ENCODE peak calls at places on chromosomes 7 and 10, in four cellular contexts. K, B, S and F are unnamed samples.

GRCh38 chr7:54546986-54547314 is 4.8 kb downstream of the VSTM2A start:
- DNase-seq in K (no peak), B (no peak), S (no peak), F (no peak)

GRCh38 chr7:151426486-151426905 is 13.4 kb downstream of the CRYGN start:
- DNase-seq in K (peak), B (peak), S (no peak), F (peak)

GRCh38 chr10:51425431-51425830 is 274.0 kb downstream of the CSTF2T start:
- DNase-seq in K (no peak), B (peak), S (no peak), F (no peak)

GRCh38 chr7:132255898-132256297 is 320.4 kb downstream of the PLXNA4 start:
- DNase-seq in K (no peak), B (no peak), S (no peak), F (no peak)

GRCh38 chr10:88289342-88289741 is 293.8 kb downstream of the RNLS start:
- DNase-seq in K (peak), B (peak), S (no peak), F (no peak)

GRCh38 chr10:95560288-95561199 is 627 bp downstream of the SORBS1 start:
- DNase-seq in K (peak), B (peak), S (peak), F (peak)

GRCh38 chr7:101058355-101058754 is 26.9 kb upstream of the TRIM56 start:
- DNase-seq in K (peak), B (peak), S (peak), F (peak)

GRCh38 chr7:50674299-50674698 is 108.4 kb downstream of the GRB10 start:
- DNase-seq in K (no peak), B (no peak), S (no peak), F (no peak)

GRCh38 chr10:124036746-124037145 is 56.7 kb downstream of the CHST15 start:
- DNase-seq in K (no peak), B (no peak), S (no peak), F (no peak)

GRCh38 chr7:47148541-47149207 is 433.2 kb downstream of the TNS3 start:
- DNase-seq in K (peak), B (no peak), S (no peak), F (peak)

GRCh38 chr10:24501312-24501711 is 222.4 kb downstream of the ARHGAP21 start:
- DNase-seq in K (no peak), B (no peak), S (no peak), F (no peak)

GRCh38 chr7:105880571-105881330 is 4.4 kb upstream of the ATXN7L1 start:
- DNase-seq in K (no peak), B (no peak), S (no peak), F (no peak)

GRCh38 chr10:130901311-130902165 is 410.0 kb downstream of the TCERG1L start:
- DNase-seq in K (no peak), B (no peak), S (no peak), F (no peak)

GRCh38 chr10:89793649-89794254 is 92.4 kb downstream of the KIF20B start:
- DNase-seq in K (peak), B (peak), S (peak), F (peak)

GRCh38 chr10:65394898-65395297 is 1530.9 kb upstream of the LRRTM3 start:
- DNase-seq in K (no peak), B (peak), S (no peak), F (no peak)

GRCh38 chr7:65955718-65956117 is 26.3 kb downstream of the GUSB start:
- DNase-seq in K (no peak), B (no peak), S (no peak), F (no peak)

GRCh38 chr10:58322072-58322834 is 12.6 kb upstream of the UBE2D1 start:
- DNase-seq in K (peak), B (peak), S (no peak), F (peak)

GRCh38 chr10:46514431-46514861 is 42.0 kb downstream of the GPRIN2 start:
- DNase-seq in K (no peak), B (no peak), S (no peak), F (no peak)

GRCh38 chr7:47478017-47478344 is 103.9 kb downstream of the TNS3 start:
- DNase-seq in K (peak), B (no peak), S (no peak), F (no peak)

GRCh38 chr10:63887026-63887589 is 365.9 kb downstream of the REEP3 start:
- DNase-seq in K (no peak), B (peak), S (no peak), F (no peak)

GRCh38 chr10:75705426-75705825 is 274.0 kb downstream of the LRMDA start:
- DNase-seq in K (no peak), B (no peak), S (no peak), F (no peak)

GRCh38 chr10:88895252-88895651 is 15.2 kb downstream of the STAMBPL1 start:
- DNase-seq in K (no peak), B (no peak), S (no peak), F (no peak)

GRCh38 chr7:157596471-157596870 is 259.7 kb downstream of the DNAJB6 start:
- DNase-seq in K (no peak), B (no peak), S (no peak), F (no peak)

GRCh38 chr10:70682920-70683600 is 10.8 kb downstream of the ADAMTS14 start:
- DNase-seq in K (no peak), B (no peak), S (no peak), F (no peak)

GRCh38 chr7:120171406-120171805 is 101.6 kb upstream of the KCND2 start:
- DNase-seq in K (no peak), B (no peak), S (no peak), F (no peak)

GRCh38 chr7:100162874-100163533 is 4.5 kb upstream of the TRAPPC14 start:
- DNase-seq in K (no peak), B (no peak), S (no peak), F (no peak)

GRCh38 chr10:89567566-89568245 is 32.3 kb upstream of the SLC16A12 start:
- DNase-seq in K (peak), B (peak), S (no peak), F (no peak)